ENCODE peak calls at places on chromosome 21, in nine cellular contexts. K is AG09319; Y is right cardiac atrium; E is NCI-H1417; L is amygdala; Z is caudate nucleus; A is activated CD8-positive, alpha-beta memory T cell treated with anti-CD3 and anti-CD28 coated beads, Interleukin-2, amount 50 U/mL, for 48 hours; N is aorta; B is stimulated activated CD4-positive, alpha-beta T cell treated with anti-CD3 and anti-CD28 coated beads, TNF-alpha, amount 100 ng/mL, for 48 hours. D is an unnamed sample.

GRCh38 chr21:42256316-42256715 is 37.4 kb downstream of the ABCG1 start:
- DNase-seq in B (no peak), N (no peak), Z (no peak), L (no peak), E (no peak), K (no peak), A (no peak), Y (no peak), D (no peak)

GRCh38 chr21:26965567-26966359 is 1.1 kb downstream of the ADAMTS5 start:
- DNase-seq in A (peak), K (no peak), E (no peak), Y (peak), Z (no peak), N (peak), L (no peak), B (no peak), D (peak)

GRCh38 chr21:37415938-37416337 is 49.4 kb downstream of the DYRK1A start:
- DNase-seq in A (no peak), N (no peak), K (no peak), Z (no peak), B (no peak), L (no peak), E (no peak), Y (no peak), D (no peak)

GRCh38 chr21:40846566-40847411 is at the start of gene DSCAM:
- DNase-seq in E (peak), N (no peak), A (no peak), K (no peak), Y (no peak), L (no peak), Z (peak), B (no peak), D (peak)

GRCh38 chr21:45573452-45574035 is 31.3 kb upstream of the SLC19A1 start:
- DNase-seq in Y (no peak), E (no peak), L (no peak), B (no peak), Z (no peak), A (peak), N (no peak), K (no peak), D (peak)

GRCh38 chr21:37149411-37149810 is 76.4 kb downstream of the TTC3 start:
- DNase-seq in B (no peak), K (peak), Y (no peak), Z (no peak), A (no peak), L (no peak), E (no peak), N (no peak), D (no peak)

GRCh38 chr21:29164330-29164942 is 34.0 kb downstream of the MAP3K7CL start:
- DNase-seq in Y (no peak), N (no peak), Z (peak), L (no peak), E (no peak), K (peak), B (no peak), A (no peak), D (no peak)

GRCh38 chr21:46055863-46056281 is 42.0 kb upstream of the COL6A2 start:
- DNase-seq in B (no peak), K (no peak), A (no peak), E (no peak), Y (peak), N (peak), Z (no peak), L (no peak), D (no peak)

GRCh38 chr21:46110499-46111192 is 12.7 kb downstream of the COL6A2 start:
- DNase-seq in Y (peak), B (no peak), L (no peak), E (no peak), N (peak), A (peak), K (no peak), Z (peak), D (peak)

GRCh38 chr21:44813149-44813548 is 4.7 kb downstream of the SUMO3 start:
- DNase-seq in K (no peak), Z (no peak), A (no peak), N (no peak), E (no peak), L (no peak), B (no peak), Y (no peak), D (no peak)

GRCh38 chr21:27369962-27370578 is 403.2 kb upstream of the ADAMTS5 start:
- DNase-seq in Y (no peak), Z (no peak), E (no peak), N (no peak), B (no peak), L (no peak), A (no peak), K (no peak), D (no peak)

GRCh38 chr21:40706806-40707205 is 140.2 kb downstream of the DSCAM start:
- DNase-seq in N (no peak), E (no peak), B (no peak), Z (no peak), K (no peak), Y (no peak), L (no peak), A (no peak), D (no peak)

GRCh38 chr21:27292851-27293638 is 326.2 kb upstream of the ADAMTS5 start:
- DNase-seq in N (no peak), L (no peak), A (no peak), K (no peak), Z (no peak), E (no peak), B (no peak), Y (no peak), D (no peak)

GRCh38 chr21:38505654-38506523 is 7.6 kb upstream of the ERG start:
- DNase-seq in N (no peak), E (peak), L (no peak), B (peak), A (no peak), Z (peak), Y (no peak), K (peak), D (no peak)

GRCh38 chr21:44666401-44667320 is at the start of gene KRTAP12-2:
- DNase-seq in L (no peak), Y (peak), N (no peak), E (no peak), Z (no peak), B (no peak), K (no peak), A (no peak), D (no peak)

GRCh38 chr21:22764222-22764621 is 1766.0 kb downstream of the NCAM2 start:
- DNase-seq in Z (no peak), K (no peak), B (no peak), L (no peak), A (no peak), N (no peak), E (no peak), Y (no peak), D (no peak)

GRCh38 chr21:32329776-32330175 is 31.1 kb downstream of the MRAP start:
- DNase-seq in E (no peak), B (no peak), N (no peak), K (no peak), Y (no peak), L (no peak), A (no peak), Z (no peak), D (no peak)

GRCh38 chr21:24076179-24076578 is 1531.1 kb downstream of the MRPL39 start:
- DNase-seq in B (no peak), Z (no peak), A (no peak), E (no peak), Y (no peak), L (no peak), K (no peak), N (no peak), D (no peak)

GRCh38 chr21:26007911-26008579 is 162.5 kb downstream of the APP start:
- DNase-seq in K (peak), Y (no peak), A (no peak), N (no peak), L (no peak), B (no peak), Z (no peak), E (no peak), D (no peak)

GRCh38 chr21:39120876-39121599 is 62.2 kb downstream of the PSMG1 start:
- DNase-seq in K (no peak), Z (no peak), Y (no peak), E (no peak), B (no peak), A (no peak), L (no peak), N (no peak), D (no peak)

GRCh38 chr21:26099610-26100219 is 70.9 kb downstream of the APP start:
- DNase-seq in E (no peak), B (no peak), K (no peak), A (no peak), Y (no peak), L (no peak), Z (peak), N (no peak), D (no peak)